ENCODE peak calls at places on chromosome 13, in seven cellular contexts. L is heart left ventricle; H is naive thymus-derived CD4-positive, alpha-beta T cell; K is endodermal cell; W is thoracic aorta; S is uterus; J is thyroid gland. Z is an unnamed sample. For H3K4me1 and H3K27me3, the result is how much of the 10 kb centered on the place peaks cover.

GRCh38 chr13:46489586-46490023 is 63.4 kb upstream of the LRCH1 start:
- DNase-seq in L (no peak), H (no peak), K (no peak), W (peak), S (no peak), J (no peak), Z (peak)

GRCh38 chr13:42328672-42329071 is 56.7 kb downstream of the AKAP11 start:
- DNase-seq in L (no peak), H (no peak), K (no peak), W (no peak), S (no peak), J (no peak), Z (no peak)

GRCh38 chr13:19818223-19818842 is 35.6 kb upstream of the PSPC1 start:
- DNase-seq in L (no peak), H (peak), K (peak), W (no peak), S (no peak), J (peak), Z (no peak)

GRCh38 chr13:110070511-110071120 is 236.3 kb downstream of the COL4A1 start:
- DNase-seq in L (no peak), H (no peak), K (no peak), W (no peak), S (no peak), J (no peak), Z (peak)

GRCh38 chr13:23470706-23471610 is 37.5 kb upstream of the SACS start:
- DNase-seq in L (no peak), H (no peak), K (no peak), W (no peak), S (no peak), J (no peak), Z (peak)

GRCh38 chr13:60164490-60164889 is 762 bp upstream of the DIAPH3 start:
- DNase-seq in L (no peak), H (no peak), K (no peak), W (no peak), S (no peak), J (peak), Z (peak)

GRCh38 chr13:110305544-110305943 is 1.4 kb downstream of the COL4A1 start:
- DNase-seq in L (no peak), H (no peak), K (no peak), W (no peak), S (no peak), J (no peak), Z (no peak)

GRCh38 chr13:111396457-111396856 is 76.0 kb downstream of the TEX29 start:
- DNase-seq in L (peak), H (no peak), K (peak), W (no peak), S (no peak), J (no peak), Z (no peak)

GRCh38 chr13:105442941-105443340 is 1092.5 kb downstream of the EFNB2 start:
- DNase-seq in L (no peak), H (no peak), K (no peak), W (no peak), S (no peak), J (no peak), Z (peak)

GRCh38 chr13:21710163-21710562 is 39.3 kb downstream of the FGF9 start:
- DNase-seq in L (no peak), H (no peak), K (no peak), W (no peak), S (no peak), J (no peak), Z (no peak)

DNA sequence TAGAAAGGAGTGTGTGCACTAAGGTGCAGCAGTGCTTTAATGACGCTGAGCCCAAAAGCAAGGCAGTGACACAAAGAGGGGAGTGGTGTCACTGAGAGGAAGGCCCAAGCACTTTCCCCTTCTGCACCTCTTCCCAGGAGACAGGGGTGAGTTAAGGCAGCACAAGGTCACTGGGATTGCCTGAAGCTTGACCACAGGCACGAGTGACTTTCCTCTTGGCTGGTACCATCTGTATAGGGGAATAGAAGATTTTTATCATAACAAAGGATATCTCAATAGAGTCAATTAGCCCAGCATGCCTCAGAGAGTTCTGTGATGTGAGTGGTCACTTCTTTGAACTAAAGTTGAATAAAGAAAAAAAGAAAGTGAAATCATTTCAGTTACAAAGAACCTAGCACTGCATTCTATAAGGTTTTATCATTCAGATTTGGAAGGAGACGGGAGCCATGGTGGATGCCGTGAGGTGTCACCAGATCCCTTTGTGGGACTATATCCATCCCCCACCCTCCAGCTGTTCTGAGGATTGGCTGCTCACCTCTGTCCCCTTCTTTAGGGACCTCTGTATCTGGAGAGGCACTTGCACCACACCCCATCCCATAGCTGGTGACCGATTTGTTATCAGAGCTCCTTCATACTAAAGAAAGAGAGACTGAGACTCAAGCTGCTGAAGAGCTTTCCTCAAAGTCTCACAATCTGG is 291.2 kb downstream of the DCT start:
- DNase-seq in L (no peak), H (no peak), K (peak), W (no peak), S (no peak), J (no peak), Z (no peak)
- H3K4me1 ChIP-seq in L (under half), H (under half), K (under half), W (under half), S (under half), J (under half), Z (under half)

GRCh38 chr13:99983401-99984133 is 2.0 kb downstream of the ZIC2 start:
- DNase-seq in L (no peak), H (no peak), K (peak), W (no peak), S (no peak), J (no peak), Z (no peak)
- H3K27me3 ChIP-seq in L (half or more), H (half or more), K (under half), W (half or more), S (half or more), J (half or more), Z (half or more)

DNA sequence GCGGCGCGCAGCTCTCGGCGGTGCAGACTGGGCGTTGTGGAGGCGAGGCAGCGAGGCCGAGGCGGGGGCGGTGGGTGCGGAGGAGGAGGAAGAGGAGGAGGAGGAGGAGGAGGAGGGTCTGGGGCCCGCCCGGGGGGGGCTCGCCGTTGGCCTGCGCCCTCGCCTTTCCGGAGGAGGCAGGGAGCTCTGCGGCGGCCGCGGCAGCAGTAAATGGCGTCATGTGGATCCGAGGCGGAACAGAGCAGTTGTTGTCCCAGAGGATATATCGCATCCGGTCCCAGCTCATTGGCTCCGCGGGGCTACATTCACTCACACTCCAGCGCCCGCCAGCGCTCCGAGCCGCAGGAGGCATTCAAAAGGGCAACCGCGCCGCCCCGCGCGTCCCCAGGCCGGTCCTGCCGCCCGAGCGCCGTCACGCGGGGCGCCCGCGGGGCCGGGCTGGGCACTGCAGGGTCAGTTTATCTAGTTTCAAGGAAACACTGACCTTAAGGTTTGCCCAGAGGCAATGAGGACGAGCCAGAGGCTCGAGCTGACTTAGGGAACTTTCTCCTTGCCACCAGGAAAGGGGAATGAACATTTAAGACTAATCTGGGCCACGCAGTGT is at the start of gene SPRY2:
- DNase-seq in L (peak), H (no peak), K (peak), W (peak), S (peak), J (peak), Z (peak)
- H3K4me3 ChIP-seq in L (peak), H (peak), K (peak), W (peak), S (peak), J (peak), Z (peak)

GRCh38 chr13:33252103-33252502 is 33.5 kb downstream of the STARD13 start:
- DNase-seq in L (peak), H (no peak), K (no peak), W (no peak), S (no peak), J (no peak), Z (no peak)
- H3K4me1 ChIP-seq in L (under half), H (under half), K (under half), W (under half), S (under half), J (under half), Z (under half)

GRCh38 chr13:28488376-28489005 is 6.4 kb downstream of the FLT1 start:
- DNase-seq in L (no peak), H (no peak), K (no peak), W (no peak), S (no peak), J (no peak), Z (peak)

GRCh38 chr13:28486144-28486543 is 8.8 kb downstream of the FLT1 start:
- DNase-seq in L (no peak), H (no peak), K (no peak), W (no peak), S (no peak), J (no peak), Z (no peak)

GRCh38 chr13:28492527-28493367 is 2.2 kb downstream of the FLT1 start:
- DNase-seq in L (no peak), H (peak), K (no peak), W (no peak), S (no peak), J (no peak), Z (peak)

GRCh38 chr13:28489975-28490550 is 4.9 kb downstream of the FLT1 start:
- DNase-seq in L (no peak), H (no peak), K (no peak), W (no peak), S (no peak), J (no peak), Z (peak)

DNA sequence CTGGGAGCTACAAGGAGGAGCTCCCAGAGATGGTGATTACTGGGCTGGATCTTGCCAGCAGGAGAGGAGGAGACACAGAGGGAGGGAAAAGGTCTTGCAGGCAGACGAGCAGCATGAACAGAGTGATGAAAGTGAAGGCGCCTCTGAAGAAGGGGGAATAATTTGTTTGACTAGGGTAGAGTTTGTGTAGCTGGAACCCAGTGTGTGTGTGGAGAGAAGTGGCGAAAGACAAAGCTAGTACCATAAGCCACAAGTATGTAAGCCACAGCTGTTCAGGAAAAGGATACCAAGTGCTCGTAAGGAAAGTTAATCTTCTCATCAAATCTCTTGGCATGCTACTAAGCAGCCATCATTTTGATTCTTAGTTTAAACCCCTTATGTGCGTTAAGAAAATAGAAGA is 5.4 kb downstream of the FLT1 start:
- DNase-seq in L (no peak), H (no peak), K (no peak), W (no peak), S (no peak), J (no peak), Z (peak)
- H3K27me3 ChIP-seq in L (under half), H (under half), K (under half), W (under half), S (under half), J (under half), Z (half or more)

DNA sequence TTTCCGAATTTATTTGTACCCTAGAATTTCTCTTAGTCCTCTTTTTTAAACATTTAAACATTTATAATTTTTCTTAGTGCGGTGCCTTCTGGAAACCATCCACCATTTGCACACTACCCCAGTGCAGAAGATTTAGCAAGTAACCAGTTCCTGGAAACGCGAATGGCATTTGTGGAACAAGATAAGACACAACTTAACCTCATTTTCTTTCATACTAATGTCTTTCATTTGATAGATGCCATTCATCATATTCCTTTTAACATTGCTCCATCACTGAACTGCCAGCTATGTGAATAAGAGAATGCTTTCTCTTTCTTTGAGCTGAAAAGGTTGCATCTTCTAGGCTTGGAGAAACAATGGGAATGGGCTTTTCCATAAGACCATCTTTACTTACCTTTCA is 6.8 kb downstream of the FRY start:
- DNase-seq in L (no peak), H (no peak), K (no peak), W (no peak), S (no peak), J (no peak), Z (no peak)
- H3K4me3 ChIP-seq in L (no peak), H (no peak), K (no peak), W (no peak), S (no peak), J (no peak), Z (no peak)

GRCh38 chr13:50514249-50514648 is 329.2 kb downstream of the DLEU7 start:
- DNase-seq in L (no peak), H (no peak), K (no peak), W (no peak), S (no peak), J (no peak), Z (no peak)
- H3K4me1 ChIP-seq in L (under half), H (under half), K (under half), W (under half), S (under half), J (under half), Z (under half)

Z was measured in adipocyte.